ENCODE peak calls at places on chromosomes 13 and 19, in nine cellular contexts. Q is hypothalamus, L is mesenteric fat pad, Y is left ventricle myocardium inferior, C is C1 segment of cervical spinal cord, H is Kasumi-1, W is T-helper 2 cell, P is NCI-H510A treated with DMSO at 0.1 percent for 48 hours, I is caudate nucleus. F is an unnamed sample.

GRCh38 chr19:13091400-13092161 is 11.1 kb downstream of the LYL1 start:
- DNase-seq in W (no peak), I (peak; percentile 60), Y (peak; percentile 62), L (no peak), H (no peak), Q (no peak), P (no peak), C (peak; percentile 64), F (no peak)

GRCh38 chr13:72163671-72164070 is 296.7 kb upstream of the DACH1 start:
- DNase-seq in I (no peak), L (no peak), H (no peak), P (no peak), Q (no peak), Y (no peak), C (no peak), W (no peak), F (no peak)

GRCh38 chr13:70023506-70023905 is 84.1 kb upstream of the ATXN8OS start:
- DNase-seq in H (no peak), C (no peak), Q (no peak), P (no peak), L (no peak), I (no peak), Y (no peak), W (no peak), F (no peak)

GRCh38 chr13:63882052-63882451 is 2466.4 kb upstream of the PCDH20 start:
- DNase-seq in P (no peak), I (no peak), C (no peak), W (no peak), Y (no peak), Q (no peak), L (no peak), H (no peak), F (no peak)

GRCh38 chr19:39934584-39935233 is at the start of gene FCGBP:
- DNase-seq in W (no peak), C (no peak), I (no peak), Q (no peak), L (no peak), Y (no peak), P (no peak), H (no peak), F (no peak)

GRCh38 chr13:39777527-39778061 is 122.1 kb downstream of the COG6 start:
- DNase-seq in L (no peak), Y (no peak), C (no peak), W (no peak), H (peak; percentile 20), P (no peak), Q (no peak), I (no peak), F (no peak)

GRCh38 chr13:97119899-97120745 is 102.0 kb upstream of the MBNL2 start:
- DNase-seq in I (no peak), W (no peak), H (no peak), C (no peak), L (no peak), Q (no peak), P (no peak), Y (no peak), F (no peak)

GRCh38 chr13:113220877-113221276 is 11.5 kb downstream of the CUL4A start:
- DNase-seq in Q (no peak), I (no peak), Y (peak; percentile 54), W (no peak), P (no peak), C (no peak), L (no peak), H (no peak), F (no peak)

GRCh38 chr19:1018932-1019615 is 1.8 kb downstream of the TMEM259 start:
- DNase-seq in L (no peak), C (no peak), Q (no peak), W (no peak), Y (peak; percentile 15), P (no peak), H (no peak), I (no peak), F (no peak)

GRCh38 chr13:91406619-91407018 is 8.2 kb downstream of the GPC5 start:
- DNase-seq in C (no peak), W (peak; percentile 7), Q (no peak), H (peak; percentile 72), L (no peak), Y (no peak), P (peak; percentile 47), I (no peak), F (no peak)

GRCh38 chr19:35336166-35336955 is 7.4 kb downstream of the CD22 start:
- DNase-seq in H (no peak), Q (no peak), C (no peak), L (no peak), Y (no peak), P (no peak), I (no peak), W (no peak), F (no peak)

GRCh38 chr13:73059460-73060250 is 850 bp downstream of the KLF5 start:
- DNase-seq in C (peak; percentile 6), L (no peak), W (peak; percentile 20), Y (peak; percentile 51), I (no peak), H (peak; percentile 13), Q (no peak), P (no peak), F (no peak)

GRCh38 chr19:19062454-19063182 is 1.2 kb upstream of the SLC25A42 start:
- DNase-seq in P (peak; percentile 86), W (no peak), L (no peak), Y (no peak), Q (no peak), C (no peak), H (peak; percentile 15), I (no peak), F (peak; percentile 15)

GRCh38 chr19:912181-913079 is 589 bp downstream of the R3HDM4 start:
- DNase-seq in Y (no peak), P (no peak), C (no peak), Q (no peak), W (peak; percentile 38), L (no peak), H (peak; percentile 29), I (no peak), F (no peak)

GRCh38 chr13:29743229-29743786 is 107.1 kb downstream of the UBL3 start:
- DNase-seq in Q (no peak), P (no peak), I (no peak), W (no peak), Y (peak; percentile 45), H (no peak), C (no peak), L (no peak), F (no peak)

GRCh38 chr19:3266792-3267469 is 42.5 kb downstream of the CELF5 start:
- DNase-seq in I (no peak), C (no peak), Y (no peak), L (no peak), W (no peak), P (no peak), Q (no peak), H (no peak), F (no peak)

GRCh38 chr19:42252365-42253244 is 2.3 kb downstream of the ERF start:
- DNase-seq in C (peak; percentile 81), W (no peak), I (peak; percentile 61), H (peak; percentile 66), Q (peak; percentile 66), P (no peak), Y (peak; percentile 46), L (no peak), F (peak; percentile 92)

GRCh38 chr13:97125810-97126738 is 96.1 kb upstream of the MBNL2 start:
- DNase-seq in Y (peak; percentile 23), I (no peak), W (no peak), P (no peak), L (no peak), C (no peak), Q (no peak), H (no peak), F (no peak)

F was measured in hippocampal formation.